ENCODE peak calls at places on chromosome 16, in four cellular contexts. One of them, this sample, is unnamed. For H4K20me1 and H3K79me2, the result is how much of the 10 kb centered on the place peaks cover.

GRCh38 chr16:15635926-15636325 is 7.0 kb downstream of the MARF1 start:
- DNase-seq in Karpas-422: no peak
- DNase-seq in fibroblast of lung: no peak
- DNase-seq in H1: no peak
- DNase-seq in this sample: no peak

GRCh38 chr16:56833243-56833970 is 31.6 kb upstream of the SLC12A3 start:
- DNase-seq in Karpas-422: no peak
- DNase-seq in fibroblast of lung: peak
- DNase-seq in H1: no peak
- DNase-seq in this sample: no peak

GRCh38 chr16:19291459-19291858 is 5.9 kb downstream of the CLEC19A start:
- DNase-seq in Karpas-422: peak
- DNase-seq in fibroblast of lung: peak
- DNase-seq in H1: no peak
- DNase-seq in this sample: peak

GRCh38 chr16:73420244-73421040 is 372.5 kb upstream of the ZFHX3 start:
- DNase-seq in Karpas-422: no peak
- DNase-seq in fibroblast of lung: peak
- DNase-seq in H1: no peak
- DNase-seq in this sample: no peak

GRCh38 chr16:27489421-27489820 is 60.3 kb downstream of the GTF3C1 start:
- DNase-seq in Karpas-422: no peak
- DNase-seq in fibroblast of lung: no peak
- DNase-seq in H1: no peak
- DNase-seq in this sample: no peak

GRCh38 chr16:4386452-4386813 is 14.8 kb downstream of the VASN start:
- DNase-seq in Karpas-422: no peak
- DNase-seq in fibroblast of lung: no peak
- DNase-seq in H1: no peak
- DNase-seq in this sample: no peak

GRCh38 chr16:1920727-1921155 is 2.5 kb upstream of the HS3ST6 start:
- DNase-seq in Karpas-422: peak
- DNase-seq in fibroblast of lung: no peak
- DNase-seq in H1: no peak
- DNase-seq in this sample: peak

GRCh38 chr16:14470788-14471187 is 159.3 kb downstream of the PARN start:
- DNase-seq in Karpas-422: no peak
- DNase-seq in fibroblast of lung: no peak
- DNase-seq in H1: no peak
- DNase-seq in this sample: no peak

GRCh38 chr16:81158964-81159363 is 62.8 kb upstream of the GCSH start:
- DNase-seq in Karpas-422: no peak
- DNase-seq in fibroblast of lung: no peak
- DNase-seq in H1: no peak
- DNase-seq in this sample: peak

GRCh38 chr16:740764-741505 is at the start of gene CIAO3:
- DNase-seq in Karpas-422: peak
- DNase-seq in fibroblast of lung: peak
- DNase-seq in H1: no peak
- DNase-seq in this sample: peak

GRCh38 chr16:70726869-70727494 is 41.1 kb upstream of the MTSS2 start:
- DNase-seq in Karpas-422: no peak
- DNase-seq in fibroblast of lung: no peak
- DNase-seq in H1: no peak
- DNase-seq in this sample: no peak

GRCh38 chr16:74743668-74744299 is 30.8 kb downstream of the FA2H start:
- DNase-seq in Karpas-422: no peak
- DNase-seq in fibroblast of lung: peak
- DNase-seq in H1: no peak
- DNase-seq in this sample: no peak

GRCh38 chr16:23119570-23119969 is 29.7 kb downstream of the USP31 start:
- DNase-seq in Karpas-422: no peak
- DNase-seq in fibroblast of lung: peak
- DNase-seq in H1: no peak
- DNase-seq in this sample: no peak

GRCh38 chr16:73878616-73879015 is 418.0 kb upstream of the PSMD7 start:
- DNase-seq in Karpas-422: peak
- DNase-seq in fibroblast of lung: peak
- DNase-seq in H1: no peak
- DNase-seq in this sample: peak

GRCh38 chr16:14373901-14374300 is 256.2 kb downstream of the PARN start:
- DNase-seq in Karpas-422: no peak
- DNase-seq in fibroblast of lung: no peak
- DNase-seq in H1: no peak
- DNase-seq in this sample: no peak

GRCh38 chr16:1828645-1829410 is 1.8 kb downstream of the FAHD1 start:
- DNase-seq in Karpas-422: no peak
- DNase-seq in fibroblast of lung: no peak
- DNase-seq in H1: no peak
- DNase-seq in this sample: no peak

GRCh38 chr16:58236231-58236690 is 38.4 kb upstream of the CSNK2A2 start:
- DNase-seq in Karpas-422: peak
- DNase-seq in fibroblast of lung: peak
- DNase-seq in H1: peak
- DNase-seq in this sample: peak

GRCh38 chr16:29710227-29711219 is 31.5 kb downstream of the QPRT start:
- DNase-seq in Karpas-422: peak
- DNase-seq in fibroblast of lung: peak
- DNase-seq in H1: no peak
- DNase-seq in this sample: peak

GRCh38 chr16:81080233-81080632 is 3.2 kb upstream of the C16orf46 start:
- DNase-seq in Karpas-422: no peak
- DNase-seq in fibroblast of lung: no peak
- DNase-seq in H1: no peak
- DNase-seq in this sample: no peak

GRCh38 chr16:57603110-57604024 is 25.1 kb upstream of the ADGRG1 start:
- DNase-seq in Karpas-422: no peak
- DNase-seq in fibroblast of lung: no peak
- DNase-seq in H1: no peak
- DNase-seq in this sample: no peak

GRCh38 chr16:18832021-18832420 is 30.7 kb upstream of the ARL6IP1 start:
- DNase-seq in Karpas-422: no peak
- DNase-seq in fibroblast of lung: no peak
- DNase-seq in H1: no peak
- DNase-seq in this sample: peak

GRCh38 chr16:85151603-85152413 is 39.5 kb upstream of the CIBAR2 start:
- DNase-seq in Karpas-422: no peak
- DNase-seq in fibroblast of lung: peak
- DNase-seq in H1: no peak
- DNase-seq in this sample: no peak

GRCh38 chr16:3173892-3174617 is 13.9 kb upstream of the OR1F1 start:
- DNase-seq in Karpas-422: peak
- DNase-seq in fibroblast of lung: no peak
- DNase-seq in H1: no peak
- DNase-seq in this sample: peak

GRCh38 chr16:57522960-57523359 is 13.4 kb downstream of the CCDC102A start:
- DNase-seq in Karpas-422: peak
- DNase-seq in fibroblast of lung: no peak
- DNase-seq in H1: no peak
- DNase-seq in this sample: no peak

GRCh38 chr16:31699601-31700000 is 171.9 kb downstream of the AHSP start:
- DNase-seq in Karpas-422: no peak
- DNase-seq in fibroblast of lung: no peak
- DNase-seq in H1: no peak
- DNase-seq in this sample: no peak

GRCh38 chr16:64687796-64688195 is 434.1 kb downstream of the CDH11 start:
- DNase-seq in Karpas-422: no peak
- DNase-seq in fibroblast of lung: no peak
- DNase-seq in H1: no peak
- DNase-seq in this sample: no peak

GRCh38 chr16:46713634-46714033 is 24.2 kb downstream of the ORC6 start:
- DNase-seq in Karpas-422: no peak
- DNase-seq in fibroblast of lung: no peak
- DNase-seq in H1: no peak
- DNase-seq in this sample: no peak

DNA sequence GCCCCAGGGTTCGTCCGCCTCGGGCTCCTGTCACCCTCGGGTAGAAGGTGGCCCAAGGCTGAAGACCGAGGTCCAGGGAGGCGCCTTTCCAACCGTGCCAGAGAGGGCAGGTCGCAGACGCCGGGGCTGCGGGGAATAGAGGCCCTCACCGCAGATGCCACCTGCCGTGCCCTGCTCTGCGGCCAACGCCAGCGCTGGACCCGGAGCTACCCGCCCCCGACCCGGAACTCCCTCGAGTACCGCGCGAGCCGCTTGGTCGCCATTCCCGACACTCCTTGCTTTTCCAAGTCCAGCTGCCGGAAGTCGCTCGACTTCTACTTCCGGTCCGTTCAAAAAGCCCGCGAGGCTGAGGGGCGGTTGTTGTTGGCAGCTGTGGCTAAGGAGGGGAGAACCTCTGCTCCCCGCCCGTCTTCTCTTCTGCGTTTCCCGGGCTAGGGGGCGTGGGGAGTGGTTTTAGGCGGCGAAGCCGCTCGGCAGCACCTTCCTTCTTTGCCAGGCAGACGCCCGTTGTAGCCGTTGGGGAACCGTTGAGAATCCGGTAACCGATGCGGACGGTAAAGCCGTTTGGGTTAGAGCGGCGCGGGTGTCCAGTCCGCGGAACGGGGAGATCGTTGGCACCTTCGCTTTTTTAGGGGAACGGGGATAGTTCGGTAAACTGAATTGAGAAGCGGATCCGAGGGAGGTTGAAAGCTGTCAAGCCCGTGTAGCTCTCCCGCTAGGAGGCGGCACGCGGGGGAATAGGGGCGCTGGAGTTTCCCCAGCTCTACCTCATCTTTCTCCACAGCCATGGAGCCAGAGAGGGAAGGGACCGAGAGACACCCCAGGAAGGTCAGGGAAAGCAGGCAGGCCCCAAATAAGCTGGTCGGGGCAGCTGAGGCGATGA is at the start of the genes ERI2 and REXO5:
- DNase-seq in Karpas-422: peak
- DNase-seq in fibroblast of lung: peak
- DNase-seq in H1: peak
- DNase-seq in this sample: peak
- H4K20me1 ChIP-seq in Karpas-422: under half
- H4K20me1 ChIP-seq in fibroblast of lung: under half
- H4K20me1 ChIP-seq in H1: under half
- H4K20me1 ChIP-seq in this sample: under half

GRCh38 chr16:10954903-10955302 is 10.5 kb downstream of the CLEC16A start:
- DNase-seq in Karpas-422: no peak
- DNase-seq in fibroblast of lung: no peak
- DNase-seq in H1: no peak
- DNase-seq in this sample: no peak
- H3K79me2 ChIP-seq in Karpas-422: under half
- H3K79me2 ChIP-seq in fibroblast of lung: under half
- H3K79me2 ChIP-seq in H1: under half
- H3K79me2 ChIP-seq in this sample: under half

DNA sequence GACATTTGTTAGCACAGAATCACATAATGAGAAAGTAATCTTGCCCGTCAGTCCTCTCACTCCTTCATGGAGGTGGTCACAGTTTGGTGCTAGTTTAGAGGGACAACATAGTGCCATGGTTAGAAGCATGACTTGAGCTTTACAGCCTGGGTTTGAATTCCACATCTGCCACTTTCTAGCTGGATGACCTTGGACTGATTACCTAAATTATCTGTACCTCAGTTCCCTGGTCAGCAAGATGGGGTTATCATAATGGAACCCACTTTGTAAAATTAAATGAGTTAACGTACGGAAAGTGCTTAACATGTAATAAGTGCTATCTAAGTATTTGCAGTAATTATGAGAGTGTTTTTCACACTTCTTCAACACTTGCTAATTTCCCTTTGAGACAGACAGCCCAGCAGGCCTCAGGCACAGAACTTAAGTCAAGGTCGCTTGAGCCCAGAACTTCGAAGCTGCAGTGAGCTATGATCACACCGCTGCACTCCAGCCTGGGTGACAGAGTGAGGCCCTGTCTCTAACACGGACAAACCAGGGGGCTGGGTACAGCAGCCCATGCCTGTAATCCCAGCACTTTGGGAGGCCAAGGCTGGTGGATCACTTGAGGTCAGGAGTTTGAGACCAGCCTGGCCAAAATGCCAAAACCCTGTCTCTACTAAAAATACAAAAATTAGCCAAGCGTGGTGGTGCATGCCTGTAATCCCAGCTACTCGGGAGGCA is 7.1 kb downstream of the VWA3A start:
- DNase-seq in Karpas-422: no peak
- DNase-seq in fibroblast of lung: no peak
- DNase-seq in H1: no peak
- DNase-seq in this sample: no peak
- H2AFZ ChIP-seq in Karpas-422: no peak
- H2AFZ ChIP-seq in fibroblast of lung: no peak
- H2AFZ ChIP-seq in H1: peak
- H2AFZ ChIP-seq in this sample: no peak

DNA sequence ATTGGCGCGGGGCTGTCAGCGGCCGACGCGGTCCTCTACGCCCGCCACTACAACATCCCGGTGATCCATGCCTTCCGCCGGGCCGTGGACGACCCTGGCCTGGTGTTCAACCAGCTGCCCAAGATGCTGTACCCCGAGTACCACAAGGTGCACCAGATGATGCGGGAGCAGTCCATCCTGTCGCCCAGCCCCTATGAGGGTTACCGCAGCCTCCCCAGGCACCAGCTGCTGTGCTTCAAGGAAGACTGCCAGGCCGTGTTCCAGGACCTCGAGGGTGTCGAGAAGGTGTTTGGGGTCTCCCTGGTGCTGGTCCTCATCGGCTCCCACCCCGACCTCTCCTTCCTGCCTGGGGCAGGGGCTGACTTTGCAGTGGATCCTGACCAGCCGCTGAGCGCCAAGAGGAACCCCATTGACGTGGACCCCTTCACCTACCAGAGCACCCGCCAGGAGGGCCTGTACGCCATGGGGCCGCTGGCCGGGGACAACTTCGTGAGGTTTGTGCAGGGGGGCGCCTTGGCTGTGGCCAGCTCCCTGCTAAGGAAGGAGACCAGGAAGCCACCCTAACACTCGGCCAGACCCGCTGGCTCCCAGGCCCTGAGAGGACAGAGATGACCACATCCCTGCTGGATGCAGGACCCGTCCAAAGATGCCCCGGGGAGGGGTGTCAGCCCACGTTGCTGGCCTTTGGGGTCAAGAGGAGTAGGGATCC is 2.4 kb upstream of the NECAB2 start:
- DNase-seq in Karpas-422: no peak
- DNase-seq in fibroblast of lung: no peak
- DNase-seq in H1: no peak
- DNase-seq in this sample: no peak
- H4K20me1 ChIP-seq in Karpas-422: under half
- H4K20me1 ChIP-seq in fibroblast of lung: under half
- H4K20me1 ChIP-seq in H1: under half
- H4K20me1 ChIP-seq in this sample: under half

DNA sequence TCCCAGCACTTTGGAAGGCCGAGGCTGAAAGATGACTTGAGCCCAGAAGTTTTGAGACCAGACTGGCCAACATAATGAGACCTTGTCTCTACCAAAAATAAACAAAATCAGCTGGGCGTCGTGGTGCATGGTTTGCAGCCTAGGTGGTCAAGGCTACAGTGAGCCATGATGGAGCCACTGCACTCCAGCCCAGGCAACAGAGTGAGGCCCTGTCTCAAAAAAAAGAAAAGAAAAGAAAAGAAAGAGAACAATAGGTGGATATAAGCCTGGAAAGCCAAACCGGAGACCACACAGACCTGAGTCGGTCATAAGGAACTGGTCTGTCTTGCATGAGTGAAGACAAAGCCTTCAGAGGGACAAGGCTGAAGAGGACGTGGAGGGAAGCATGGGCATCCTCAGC is 14.4 kb downstream of the ATP6V0D1 start:
- DNase-seq in Karpas-422: no peak
- DNase-seq in fibroblast of lung: no peak
- DNase-seq in H1: no peak
- DNase-seq in this sample: no peak
- H3K79me2 ChIP-seq in Karpas-422: half or more
- H3K79me2 ChIP-seq in fibroblast of lung: under half
- H3K79me2 ChIP-seq in H1: under half
- H3K79me2 ChIP-seq in this sample: under half

This sample was measured in neural progenitor cell.